ENCODE peak calls at places on chromosomes 4 and X, in ten cellular contexts. S, A, X, B, W, G, M, I, Q and D are unnamed samples.

GRCh38 chrX:154136627-154137161 is 7.3 kb upstream of the OPN1LW start:
- DNase-seq in S (no peak), W (peak), M (no peak), Q (peak), A (peak), I (peak), X (peak), G (peak), B (peak), D (peak)

GRCh38 chr4:136939781-136940180 is 592.5 kb downstream of the PCDH18 start:
- DNase-seq in I (no peak), M (no peak), X (no peak), S (no peak), G (peak), Q (no peak), W (no peak), A (no peak), B (no peak), D (no peak)

GRCh38 chrX:15680401-15680800 is 15.8 kb upstream of the CLTRN start:
- DNase-seq in S (no peak), A (no peak), Q (no peak), G (peak), B (peak), X (no peak), I (peak), W (no peak), M (no peak), D (no peak)

GRCh38 chr4:150268444-150268843 is 190.2 kb downstream of the DCLK2 start:
- DNase-seq in M (no peak), A (no peak), S (no peak), B (no peak), W (no peak), X (no peak), I (peak), G (peak), Q (no peak), D (no peak)

GRCh38 chrX:20686256-20686655 is 419.5 kb upstream of the RPS6KA3 start:
- DNase-seq in G (no peak), W (no peak), X (no peak), Q (no peak), S (no peak), I (no peak), A (no peak), B (no peak), M (no peak), D (no peak)

GRCh38 chrX:135086197-135086854 is 34.0 kb downstream of the ETDB start:
- DNase-seq in S (peak), Q (peak), X (no peak), W (peak), A (peak), I (peak), G (peak), M (peak), B (peak), D (no peak)

GRCh38 chr4:26447378-26447777 is 42.9 kb downstream of the CCKAR start:
- DNase-seq in G (no peak), B (no peak), I (no peak), M (no peak), S (no peak), W (no peak), A (no peak), Q (no peak), X (no peak), D (no peak)

GRCh38 chrX:12974217-12974796 is 603 bp upstream of the TMSB4X start:
- DNase-seq in M (no peak), W (no peak), B (peak), I (peak), A (no peak), G (peak), S (no peak), Q (peak), X (peak), D (peak)

GRCh38 chr4:110005461-110006056 is 92.9 kb downstream of the EGF start:
- DNase-seq in I (peak), W (no peak), M (peak), A (peak), X (no peak), Q (no peak), G (peak), B (peak), S (no peak), D (no peak)
- H3K4me3 ChIP-seq in I (no peak), W (no peak), M (no peak), A (no peak), X (no peak), Q (no peak), G (no peak), B (no peak), S (no peak), D (no peak)

GRCh38 chrX:49167740-49168108 is 4.0 kb upstream of the PLP2 start:
- DNase-seq in W (no peak), M (no peak), Q (no peak), S (no peak), X (no peak), A (no peak), G (no peak), B (no peak), I (no peak), D (no peak)
- H3K4me3 ChIP-seq in W (peak), M (peak), Q (no peak), S (peak), X (peak), A (peak), G (peak), B (peak), I (peak), D (peak)

GRCh38 chr4:92433272-92433758 is 129.5 kb downstream of the GRID2 start:
- DNase-seq in I (no peak), B (no peak), X (no peak), W (no peak), Q (no peak), A (no peak), G (no peak), M (no peak), S (no peak), D (no peak)
- H3K4me3 ChIP-seq in I (no peak), B (no peak), X (no peak), W (no peak), Q (no peak), A (no peak), G (no peak), M (no peak), S (no peak), D (no peak)

DNA sequence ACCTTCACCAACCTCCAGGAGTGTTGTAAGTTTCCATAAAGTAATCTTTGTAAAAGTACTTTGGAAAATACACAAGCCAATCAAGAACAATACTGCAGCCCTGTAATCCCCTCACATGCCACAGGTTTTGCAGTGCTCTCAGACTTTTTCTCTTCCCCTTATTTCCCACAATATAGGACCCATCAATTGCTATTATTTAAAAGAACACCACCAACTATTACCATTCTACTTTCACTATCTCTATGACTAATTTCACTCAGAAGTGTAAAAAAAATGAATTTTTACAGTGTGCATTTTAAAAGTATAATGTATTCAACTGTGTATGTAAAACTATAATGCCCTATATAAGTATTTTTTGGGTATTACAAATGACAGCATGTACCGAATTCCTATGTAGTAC is 1.7 kb downstream of the ATP8A1 start:
- DNase-seq in X (no peak), G (no peak), I (no peak), S (no peak), Q (no peak), A (no peak), M (no peak), B (peak), W (no peak), D (no peak)
- H3K4me3 ChIP-seq in X (no peak), G (no peak), I (no peak), S (peak), Q (no peak), A (no peak), M (no peak), B (peak), W (peak), D (peak)

GRCh38 chrX:633043-633654 is 2.6 kb downstream of the SHOX start:
- DNase-seq in X (no peak), Q (no peak), I (no peak), M (no peak), G (no peak), B (no peak), W (no peak), A (no peak), S (no peak), D (no peak)

GRCh38 chrX:633655-634305 is 3.2 kb downstream of the SHOX start:
- DNase-seq in B (no peak), S (no peak), X (no peak), M (no peak), G (peak), A (no peak), Q (no peak), W (no peak), I (no peak), D (no peak)

GRCh38 chrX:630922-631496 is 418 bp downstream of the SHOX start:
- DNase-seq in I (no peak), S (no peak), W (no peak), A (no peak), X (no peak), G (peak), B (no peak), M (no peak), Q (no peak), D (no peak)

GRCh38 chrX:634306-634958 is 3.8 kb downstream of the SHOX start:
- DNase-seq in B (no peak), M (no peak), A (no peak), I (no peak), Q (no peak), G (peak), X (no peak), S (no peak), W (no peak), D (no peak)

GRCh38 chrX:632391-633042 is 1.9 kb downstream of the SHOX start:
- DNase-seq in W (no peak), M (no peak), G (peak), I (no peak), X (no peak), B (no peak), S (no peak), A (no peak), Q (no peak), D (no peak)
- H3K4me3 ChIP-seq in W (no peak), M (no peak), G (no peak), I (no peak), X (no peak), B (no peak), S (no peak), A (no peak), Q (no peak), D (no peak)